ENCODE peak calls at places on chromosome 22, in five cellular contexts. W, K, C, T and I are unnamed samples.

GRCh38 chr22:48264586-48264985 is 1502.1 kb downstream of the TBC1D22A start:
- DNase-seq in W (no peak), C (no peak), K (peak), T (no peak), I (no peak)

GRCh38 chr22:41479671-41480396 is 10.9 kb downstream of the ACO2 start:
- DNase-seq in K (no peak), W (no peak), T (no peak), C (no peak), I (no peak)

GRCh38 chr22:26756675-26757293 is 99.4 kb downstream of the MIAT start:
- DNase-seq in T (peak), K (no peak), W (peak), C (peak), I (no peak)

GRCh38 chr22:36155702-36156101 is 4.9 kb downstream of the APOL3 start:
- DNase-seq in T (no peak), C (peak), K (no peak), W (peak), I (no peak)

GRCh38 chr22:45441158-45441557 is 27.7 kb downstream of the RIBC2 start:
- DNase-seq in K (no peak), W (peak), T (peak), C (peak), I (no peak)

GRCh38 chr22:44172370-44173108 is 8.2 kb upstream of the PARVG start:
- DNase-seq in K (no peak), T (no peak), C (peak), W (no peak), I (no peak)

GRCh38 chr22:48561676-48562075 is 1266.0 kb downstream of the BRD1 start:
- DNase-seq in C (no peak), T (no peak), K (no peak), W (no peak), I (no peak)

GRCh38 chr22:27345681-27346080 is 455.9 kb downstream of the MN1 start:
- DNase-seq in C (no peak), T (no peak), W (no peak), K (no peak), I (no peak)

GRCh38 chr22:50086526-50086925 is 1.3 kb upstream of the MLC1 start:
- DNase-seq in C (no peak), K (no peak), W (no peak), T (no peak), I (no peak)

GRCh38 chr22:37564111-37564711 is 3.9 kb downstream of the CDC42EP1 start:
- DNase-seq in K (no peak), C (peak), W (no peak), T (no peak), I (no peak)

GRCh38 chr22:28044546-28045173 is 125.6 kb upstream of the PITPNB start:
- DNase-seq in W (no peak), C (no peak), K (no peak), T (no peak), I (no peak)

GRCh38 chr22:35425971-35426800 is 26.2 kb downstream of the MCM5 start:
- DNase-seq in W (no peak), T (no peak), C (no peak), K (no peak), I (no peak)

GRCh38 chr22:36197601-36198146 is 3.9 kb downstream of the APOL4 start:
- DNase-seq in K (no peak), W (no peak), T (no peak), C (no peak), I (no peak)

GRCh38 chr22:28440517-28441366 is 238.9 kb downstream of the TTC28 start:
- DNase-seq in T (no peak), C (no peak), W (no peak), K (no peak), I (no peak)

GRCh38 chr22:44489817-44490216 is 8.2 kb downstream of the RTL6 start:
- DNase-seq in W (no peak), T (no peak), C (no peak), K (no peak), I (no peak)

GRCh38 chr22:25081409-25081824 is 118.2 kb upstream of the CRYBB3 start:
- DNase-seq in C (no peak), K (no peak), W (no peak), T (peak), I (no peak)

GRCh38 chr22:49235463-49236300 is 592.0 kb downstream of the BRD1 start:
- DNase-seq in C (no peak), K (no peak), T (no peak), W (no peak), I (no peak)

GRCh38 chr22:49536571-49537131 is 291.0 kb downstream of the BRD1 start:
- DNase-seq in C (no peak), T (no peak), W (no peak), K (peak), I (no peak)

GRCh38 chr22:43550024-43550620 is 138.3 kb downstream of the MPPED1 start:
- DNase-seq in W (no peak), C (no peak), K (peak), T (no peak), I (no peak)

GRCh38 chr22:35761037-35761436 is 43.4 kb downstream of the APOL5 start:
- DNase-seq in C (no peak), W (no peak), T (peak), K (no peak), I (no peak)

GRCh38 chr22:49201046-49201970 is 626.4 kb downstream of the BRD1 start:
- DNase-seq in K (peak), W (peak), T (no peak), C (peak), I (no peak)

GRCh38 chr22:18101536-18101935 is 9.1 kb upstream of the TUBA8 start:
- DNase-seq in W (no peak), C (no peak), K (no peak), T (no peak), I (no peak)

GRCh38 chr22:49986325-49986724 is 25.8 kb downstream of the PIM3 start:
- DNase-seq in K (no peak), W (no peak), C (no peak), T (no peak), I (no peak)

GRCh38 chr22:48724899-48725298 is 1102.8 kb downstream of the BRD1 start:
- DNase-seq in C (no peak), T (no peak), K (no peak), W (no peak), I (no peak)

GRCh38 chr22:48517039-48518030 is 1310.3 kb downstream of the BRD1 start:
- DNase-seq in C (no peak), T (no peak), K (no peak), W (no peak), I (no peak)

GRCh38 chr22:24176630-24177029 is 4.7 kb upstream of the SUSD2 start:
- DNase-seq in C (peak), W (no peak), T (no peak), K (no peak), I (no peak)

GRCh38 chr22:43635101-43635500 is 177.0 kb downstream of the EFCAB6 start:
- DNase-seq in K (no peak), W (no peak), C (no peak), T (no peak), I (no peak)

GRCh38 chr22:20495861-20496681 is 476 bp upstream of the KLHL22 start:
- DNase-seq in W (peak), K (peak), T (peak), C (peak), I (peak)

GRCh38 chr22:26320469-26320868 is 108.6 kb upstream of the ASPHD2 start:
- DNase-seq in T (no peak), K (no peak), W (no peak), C (no peak), I (no peak)

GRCh38 chr22:50734986-50735738 is 2.8 kb upstream of the ACR start:
- DNase-seq in C (no peak), T (no peak), K (peak), W (peak), I (no peak)

GRCh38 chr22:25035715-25036114 is 83.2 kb downstream of the KIAA1671 start:
- DNase-seq in W (no peak), C (no peak), T (no peak), K (no peak), I (no peak)

GRCh38 chr22:23531966-23532735 is 47.9 kb downstream of the IGLL1 start:
- DNase-seq in K (peak), T (no peak), W (no peak), C (no peak), I (no peak)

GRCh38 chr22:43171607-43172006 is 15.3 kb downstream of the TTLL12 start:
- DNase-seq in T (no peak), W (no peak), C (no peak), K (no peak), I (no peak)

DNA sequence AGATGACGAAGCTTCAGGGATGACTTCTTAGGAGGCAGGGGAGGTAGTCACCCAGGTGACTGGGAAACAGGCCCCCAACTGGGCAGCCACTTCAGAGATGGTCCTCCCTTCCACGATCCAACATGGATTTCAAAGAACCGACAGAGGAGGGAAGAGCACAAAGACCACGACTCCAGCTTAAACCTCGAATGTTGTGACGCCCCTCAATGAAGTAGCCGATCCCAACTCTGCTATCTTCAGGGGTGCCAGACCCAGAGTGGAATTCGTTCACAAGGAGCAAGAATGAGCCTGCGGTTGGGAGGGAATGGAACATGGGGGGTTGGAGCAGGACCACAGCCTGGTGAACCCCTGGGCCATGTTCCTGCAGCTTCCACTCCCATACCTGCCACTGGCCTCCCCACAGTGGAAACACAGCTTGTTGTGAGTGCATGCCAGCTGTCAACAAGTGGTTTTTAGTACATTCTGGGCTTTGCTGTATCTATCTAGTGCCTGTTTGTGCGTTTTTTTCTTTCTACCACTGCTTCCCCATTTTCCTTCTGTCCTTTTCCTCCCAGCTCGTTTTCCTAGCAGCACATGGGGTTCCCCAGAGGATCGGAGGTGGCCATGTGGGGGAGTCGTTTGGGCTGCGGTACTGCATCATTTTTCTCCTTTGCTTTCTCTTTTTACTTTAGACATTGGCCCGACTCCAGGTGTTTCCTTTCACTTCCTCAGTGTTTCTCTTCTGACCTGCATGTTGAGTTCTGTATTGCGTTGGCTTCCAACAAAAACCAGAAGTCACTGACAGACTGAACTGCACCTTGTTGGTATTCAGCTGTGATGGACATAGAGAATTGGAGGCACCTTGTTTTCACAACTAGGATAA is 65.8 kb downstream of the MORC2 start:
- DNase-seq in K (no peak), C (no peak), T (no peak), W (no peak), I (no peak)
- TF ChIP-seq POLR2A in K (no peak), C (no peak), T (no peak), W (no peak), I (no peak)

GRCh38 chr22:46584081-46584903 is 35.9 kb upstream of the GRAMD4 start:
- DNase-seq in W (no peak), C (no peak), K (no peak), T (no peak), I (no peak)
- H3K4me3 ChIP-seq in W (no peak), C (no peak), K (peak), T (no peak), I (peak)

GRCh38 chr22:21659864-21660525 is 5.8 kb upstream of the PPIL2 start:
- DNase-seq in W (no peak), K (no peak), C (no peak), T (no peak), I (no peak)
- TF ChIP-seq CTCF in W (no peak), K (no peak), C (no peak), T (no peak), I (no peak)

DNA sequence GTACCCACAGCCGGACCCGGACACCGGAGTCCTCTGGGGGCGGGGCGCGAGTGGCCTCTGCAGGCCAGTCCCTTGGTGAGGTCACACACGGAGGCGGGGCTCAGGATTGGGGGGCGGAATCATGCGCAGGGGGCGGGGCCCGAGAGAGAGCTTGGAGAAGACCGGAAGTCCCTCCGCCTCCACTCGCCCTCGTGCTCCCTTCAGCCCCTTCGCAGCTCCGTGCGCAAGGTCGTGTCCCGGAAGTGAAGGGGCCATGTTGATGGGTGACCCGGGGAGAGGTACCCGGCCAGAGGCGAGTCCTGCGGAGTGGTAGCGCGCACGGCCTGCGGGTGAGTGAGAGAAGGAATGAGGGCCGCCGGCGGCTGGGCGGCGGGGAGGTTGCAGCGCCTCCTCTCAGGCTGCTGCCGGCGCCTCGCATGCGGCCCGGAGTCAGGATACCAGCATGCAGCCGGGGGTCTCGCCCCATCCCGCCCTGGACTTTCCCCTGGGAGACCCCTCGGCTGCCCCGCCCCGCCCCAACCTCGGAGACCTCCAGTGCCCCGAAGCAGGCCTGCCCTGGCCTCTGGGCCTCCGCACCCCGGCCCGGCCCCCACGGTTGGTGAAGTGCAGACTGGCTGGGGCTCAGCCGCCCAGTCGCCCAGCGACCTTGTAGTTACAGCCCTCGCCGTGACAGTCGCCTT is at the start of gene MIEF1:
- DNase-seq in W (peak), C (peak), K (peak), T (peak), I (peak)
- TF ChIP-seq POLR2A in W (no peak), C (no peak), K (peak), T (peak), I (peak)